ENCODE peak calls at places on chromosomes 4 and X, in four cellular contexts. Y, Q, J and M are unnamed samples.

GRCh38 chrX:118156254-118156952 is 39.8 kb upstream of the KLHL13 start:
- DNase-seq in Q (peak; percentile 32), Y (no peak), J (no peak), M (no peak)

GRCh38 chr4:78720994-78721677 is 55.0 kb upstream of the BMP2K start:
- DNase-seq in Y (peak; percentile 30), J (no peak), Q (peak; percentile 13), M (no peak)

GRCh38 chrX:94871640-94872039 is 1197.6 kb downstream of the FAM133A start:
- DNase-seq in Q (no peak), Y (no peak), J (no peak), M (no peak)

GRCh38 chr4:183920512-183920911 is 15.4 kb downstream of the STOX2 start:
- DNase-seq in Q (no peak), J (no peak), Y (no peak), M (no peak)

GRCh38 chrX:16212436-16212835 is 45.2 kb downstream of the MAGEB17 start:
- DNase-seq in J (no peak), Q (peak; percentile 0), Y (no peak), M (no peak)

GRCh38 chr4:182289809-182290208 is 46.6 kb downstream of the TENM3 start:
- DNase-seq in Q (no peak), J (no peak), Y (no peak), M (no peak)

GRCh38 chr4:40280586-40280985 is 54.5 kb upstream of the CHRNA9 start:
- DNase-seq in J (no peak), Q (no peak), Y (no peak), M (no peak)

GRCh38 chrX:7889680-7890079 is 37.5 kb downstream of the PNPLA4 start:
- DNase-seq in J (no peak), Q (no peak), Y (no peak), M (no peak)

GRCh38 chr4:1836650-1837049 is 19.3 kb downstream of the LETM1 start:
- DNase-seq in Q (no peak), J (no peak), Y (no peak), M (no peak)

GRCh38 chrX:134144231-134144630 is 92.8 kb upstream of the CCDC160 start:
- DNase-seq in J (no peak), Y (no peak), Q (peak; percentile 25), M (no peak)

GRCh38 chr4:17058506-17058905 is 160.1 kb upstream of the LDB2 start:
- DNase-seq in J (no peak), Q (no peak), Y (no peak), M (no peak)

GRCh38 chr4:183443609-183444148 is 757 bp upstream of the CDKN2AIP start:
- DNase-seq in Q (no peak), J (no peak), Y (no peak), M (no peak)

GRCh38 chrX:8125566-8125965 is 45.5 kb downstream of the VCX2 start:
- DNase-seq in Q (no peak), Y (no peak), J (no peak), M (no peak)

GRCh38 chr4:17385403-17385802 is 126.5 kb downstream of the QDPR start:
- DNase-seq in J (no peak), Y (no peak), Q (no peak), M (peak; percentile 24)

GRCh38 chr4:113394730-113395530 is 345.5 kb downstream of the ANK2 start:
- DNase-seq in Q (peak; percentile 88), Y (peak; percentile 52), J (no peak), M (peak; percentile 66)

GRCh38 chr4:145840162-145840768 is 98.4 kb downstream of the ZNF827 start:
- DNase-seq in Y (peak; percentile 30), Q (peak; percentile 45), J (no peak), M (peak; percentile 32)

GRCh38 chrX:116278819-116279218 is 108.3 kb downstream of the AGTR2 start:
- DNase-seq in Y (no peak), Q (no peak), J (no peak), M (no peak)

GRCh38 chr4:27082786-27083185 is 222.1 kb downstream of the STIM2 start:
- DNase-seq in Q (no peak), Y (no peak), J (no peak), M (no peak)

GRCh38 chr4:38782452-38783108 is at the start of gene TLR10:
- DNase-seq in Q (peak; percentile 20), Y (peak; percentile 40), J (no peak), M (peak; percentile 82)

DNA sequence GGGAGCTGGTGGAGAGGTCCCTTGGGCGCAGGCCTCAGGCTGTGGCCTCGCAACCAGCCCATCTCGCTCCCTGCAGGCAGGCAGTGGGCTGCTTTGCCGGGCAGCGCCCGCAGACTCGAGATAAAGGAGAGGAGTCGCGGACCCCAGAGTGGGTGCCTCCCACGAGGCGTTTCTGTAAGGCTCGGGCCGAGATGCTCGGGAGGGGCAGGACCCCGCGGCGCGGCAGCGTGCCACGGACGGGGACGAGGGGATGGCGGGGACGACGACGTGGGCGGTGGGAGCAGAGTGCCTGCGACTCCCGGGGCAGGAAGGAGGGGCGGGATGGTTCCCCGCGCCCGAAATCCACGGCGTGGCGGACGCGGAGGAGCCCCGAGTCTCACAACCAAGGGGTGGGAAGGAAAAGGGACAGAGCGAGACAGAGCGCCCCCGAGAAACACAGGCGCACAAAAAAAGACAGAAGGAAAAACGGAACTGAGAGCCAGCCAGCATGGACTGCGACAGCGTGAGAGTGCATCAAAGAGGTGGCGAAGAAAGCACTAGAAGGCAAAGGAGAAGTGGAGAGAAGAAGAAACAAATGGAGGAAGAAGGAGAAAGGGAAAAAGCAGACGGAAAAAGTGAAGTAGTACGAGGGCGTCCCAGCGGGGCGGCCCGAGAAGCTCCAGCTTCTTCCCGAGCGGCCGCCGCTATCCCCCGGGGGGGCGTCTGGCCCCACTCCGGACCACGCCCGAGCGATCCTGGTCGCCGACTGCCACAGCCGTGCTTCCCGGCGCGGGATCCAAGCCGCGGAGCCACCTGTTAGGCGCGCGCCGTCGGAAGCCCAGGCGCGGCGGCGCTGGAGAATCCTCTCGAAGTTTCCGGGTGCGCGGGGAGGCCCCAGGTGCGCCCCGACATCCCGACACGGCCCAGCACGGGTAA is 1.5 kb downstream of the BEND4 start:
- DNase-seq in J (peak; percentile 55), Q (no peak), Y (no peak), M (no peak)
- TF ChIP-seq ATF3 in J (no peak), Q (no peak), Y (no peak), M (no peak)

DNA sequence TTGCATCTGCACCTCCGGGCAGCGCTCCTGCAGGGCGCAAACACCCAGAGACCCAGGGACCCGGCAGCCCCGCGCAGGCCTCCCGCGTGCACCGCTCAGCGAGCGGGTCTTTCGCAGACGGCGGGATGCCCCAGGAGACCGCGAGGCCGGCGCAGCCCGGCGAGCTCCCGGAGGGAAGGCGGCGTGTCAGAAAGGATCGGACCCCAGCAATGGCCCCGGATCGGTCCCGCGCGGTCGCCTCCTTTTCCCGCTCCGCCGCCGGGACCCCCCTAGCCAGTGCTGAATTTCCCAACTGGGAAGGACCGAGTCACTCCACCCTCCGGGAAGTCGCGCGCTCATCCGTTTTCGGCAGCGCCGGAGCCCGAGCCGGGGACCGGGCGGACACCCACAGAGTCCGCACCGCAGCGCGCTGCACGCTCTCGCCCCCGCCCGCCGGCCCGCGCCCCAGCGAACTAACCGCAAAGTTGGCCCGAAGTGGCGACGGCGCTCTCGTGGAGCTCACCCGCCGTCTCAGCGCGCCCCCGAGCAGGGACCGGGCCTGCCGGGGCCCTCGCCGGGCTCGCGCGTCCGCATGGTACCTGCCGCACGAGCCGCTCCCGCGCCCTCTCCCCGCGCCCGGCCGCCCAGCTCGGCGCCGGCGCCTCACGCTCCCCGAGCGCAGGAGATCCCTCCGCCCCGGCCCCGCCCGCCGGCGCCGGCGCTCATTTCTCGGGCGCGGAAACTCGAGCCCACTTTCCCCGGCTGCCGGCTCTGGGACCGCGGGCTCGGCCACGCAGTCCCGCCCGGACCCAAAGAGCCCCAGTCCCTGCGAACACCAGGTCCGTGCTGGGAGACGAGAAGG is at the start of gene FAT1:
- DNase-seq in Y (peak; percentile 84), Q (peak; percentile 38), J (peak; percentile 77), M (no peak)
- TF ChIP-seq HDAC6 in Y (no peak), Q (no peak), J (no peak), M (no peak)

DNA sequence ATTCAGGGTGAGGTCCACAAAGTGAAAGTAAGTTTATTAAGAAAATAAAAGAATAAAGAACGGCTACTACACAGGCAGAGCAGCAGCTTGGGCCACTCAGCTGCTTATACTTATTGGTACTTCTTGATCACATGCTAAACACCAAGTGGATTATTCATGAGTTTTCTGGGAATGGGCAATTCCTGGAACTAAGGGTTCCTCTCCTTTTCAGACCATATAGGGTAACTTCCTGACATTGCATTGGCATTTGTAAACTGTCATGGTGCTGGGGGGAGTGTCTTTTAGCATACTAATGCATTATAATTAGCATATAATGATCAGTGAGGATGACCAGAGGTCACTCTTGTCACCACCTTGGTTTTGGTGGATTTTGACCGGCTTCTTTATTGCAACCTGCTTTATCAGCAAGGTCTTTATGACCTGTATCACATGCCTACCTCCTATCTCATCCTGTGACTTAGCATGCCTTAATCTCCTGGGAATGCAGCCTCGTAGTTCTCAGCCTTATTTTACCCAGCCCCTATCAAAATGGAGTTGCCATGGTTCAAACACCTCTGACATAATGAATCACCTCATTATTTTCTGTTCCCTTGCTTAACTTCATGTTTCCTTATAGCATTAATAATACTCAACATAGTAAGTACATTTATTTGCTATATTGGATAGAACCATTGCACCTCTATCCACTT is 476.4 kb downstream of the DTHD1 start:
- DNase-seq in Q (no peak), J (no peak), Y (no peak), M (no peak)
- TF ChIP-seq YY1 in Q (no peak), J (no peak), Y (no peak), M (no peak)

GRCh38 chr4:156999175-156999517 is 27.5 kb upstream of the PDGFC start:
- DNase-seq in Q (peak; percentile 79), J (no peak), Y (no peak), M (no peak)
- TF ChIP-seq ATF3 in Q (peak; percentile 62), J (no peak), Y (no peak), M (no peak)

DNA sequence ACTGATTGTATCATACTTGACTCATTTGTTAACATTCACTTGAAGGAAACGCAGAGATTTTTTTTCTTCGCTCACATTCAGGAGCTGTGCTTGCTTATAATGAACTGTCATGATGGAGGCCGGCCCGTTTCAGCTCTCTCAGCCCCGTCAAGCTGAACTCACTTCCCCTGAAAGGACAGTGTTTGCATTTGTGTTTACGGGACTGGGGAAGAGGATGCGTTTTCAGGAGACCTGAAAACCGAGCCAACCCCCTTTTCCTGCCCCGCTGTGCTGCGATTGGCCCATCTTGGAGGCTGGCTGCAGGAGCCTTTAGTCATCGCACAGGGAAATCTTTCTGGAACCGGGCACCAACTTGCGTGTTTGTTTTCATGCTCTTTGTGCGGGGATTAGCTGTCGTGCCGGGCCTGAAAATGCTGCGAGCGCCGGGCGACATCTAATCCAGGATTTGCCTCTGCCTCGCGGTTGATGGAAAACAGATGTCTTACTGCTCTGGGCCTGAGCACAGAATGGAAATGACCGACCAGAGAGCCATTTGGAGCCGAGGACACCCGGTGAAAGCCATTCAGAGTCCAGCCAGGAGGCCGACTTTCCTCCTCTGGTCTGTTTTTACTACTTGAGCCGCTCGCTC is 18.0 kb downstream of the TRIM2 start:
- DNase-seq in Y (no peak), J (peak; percentile 65), Q (no peak), M (no peak)
- TF ChIP-seq HDAC6 in Y (no peak), J (no peak), Q (no peak), M (no peak)

GRCh38 chr4:104591505-104591904 is 96.8 kb upstream of the CXXC4 start:
- DNase-seq in J (peak; percentile 62), Y (no peak), Q (no peak), M (no peak)
- TF ChIP-seq YY1 in J (no peak), Y (no peak), Q (no peak), M (no peak)